ENCODE peak calls at places on chromosomes 3 and 15, in five cellular contexts. S, E, J, Q and X are unnamed samples.

GRCh38 chr3:148937477-148937876 is 53.9 kb upstream of the GYG1 start:
- DNase-seq in S (no peak), E (no peak), J (no peak), Q (no peak), X (no peak)

GRCh38 chr3:13473020-13473419 is 7.1 kb upstream of the HDAC11 start:
- DNase-seq in S (no peak), E (no peak), J (no peak), Q (no peak), X (no peak)

GRCh38 chr3:141292346-141293058 is 60.9 kb downstream of the PXYLP1 start:
- DNase-seq in S (no peak), E (no peak), J (no peak), Q (no peak), X (no peak)

GRCh38 chr15:80176443-80176842 is 23.6 kb downstream of the FAH start:
- DNase-seq in S (no peak), E (no peak), J (no peak), Q (no peak), X (no peak)

GRCh38 chr15:26736502-26737248 is 36.2 kb downstream of the GABRB3 start:
- DNase-seq in S (no peak), E (no peak), J (no peak), Q (no peak), X (no peak)

GRCh38 chr15:67138946-67139855 is 73.8 kb downstream of the SMAD3 start:
- DNase-seq in S (peak), E (no peak), J (no peak), Q (no peak), X (no peak)

GRCh38 chr15:72787521-72787920 is 4.0 kb upstream of the ADPGK start:
- DNase-seq in S (no peak), E (no peak), J (no peak), Q (no peak), X (no peak)

GRCh38 chr3:139198929-139199328 is 144.9 kb upstream of the MRPS22 start:
- DNase-seq in S (no peak), E (no peak), J (no peak), Q (no peak), X (no peak)

GRCh38 chr15:72911658-72912057 is 128.1 kb upstream of the ADPGK start:
- DNase-seq in S (no peak), E (no peak), J (no peak), Q (no peak), X (no peak)

GRCh38 chr15:67836477-67836876 is 3.4 kb downstream of the RNU6-1 start:
- DNase-seq in S (no peak), E (no peak), J (peak), Q (peak), X (no peak)

GRCh38 chr3:13080591-13080990 is 7.4 kb upstream of the IQSEC1 start:
- DNase-seq in S (no peak), E (no peak), J (no peak), Q (no peak), X (no peak)

GRCh38 chr3:113769551-113769950 is 22.7 kb downstream of the ATP6V1A start:
- DNase-seq in S (no peak), E (no peak), J (no peak), Q (peak), X (no peak)

GRCh38 chr3:45816544-45816943 is 20.2 kb upstream of the SLC6A20 start:
- DNase-seq in S (no peak), E (no peak), J (peak), Q (no peak), X (no peak)

GRCh38 chr15:78429477-78429876 is 8.5 kb upstream of the IREB2 start:
- DNase-seq in S (no peak), E (no peak), J (no peak), Q (no peak), X (no peak)

GRCh38 chr15:41561777-41562145 is 2.7 kb downstream of the TYRO3 start:
- DNase-seq in S (no peak), E (no peak), J (peak), Q (no peak), X (no peak)
- TF ChIP-seq CTCF in S (no peak), E (no peak), J (peak), Q (peak), X (no peak)

GRCh38 chr15:89103481-89104171 is 15.4 kb downstream of the ABHD2 start:
- DNase-seq in S (no peak), E (no peak), J (no peak), Q (no peak), X (no peak)

GRCh38 chr15:89101302-89102191 is 13.3 kb downstream of the ABHD2 start:
- DNase-seq in S (peak), E (peak), J (peak), Q (no peak), X (peak)

GRCh38 chr15:89105147-89105546 is 16.9 kb downstream of the ABHD2 start:
- DNase-seq in S (no peak), E (peak), J (peak), Q (no peak), X (peak)

GRCh38 chr15:89106200-89106599 is 17.9 kb downstream of the ABHD2 start:
- DNase-seq in S (no peak), E (no peak), J (no peak), Q (no peak), X (no peak)

GRCh38 chr15:89104172-89104564 is 15.9 kb downstream of the ABHD2 start:
- DNase-seq in S (no peak), E (no peak), J (peak), Q (no peak), X (no peak)
- H3K4me3 ChIP-seq in S (no peak), E (no peak), J (no peak), Q (no peak), X (no peak)

GRCh38 chr3:37458162-37458895 is 283.9 kb upstream of the LRRFIP2 start:
- DNase-seq in S (no peak), E (no peak), J (peak), Q (no peak), X (no peak)

GRCh38 chr3:37456791-37457190 is 282.4 kb upstream of the LRRFIP2 start:
- DNase-seq in S (no peak), E (no peak), J (no peak), Q (no peak), X (no peak)

GRCh38 chr3:37457392-37458065 is 283.1 kb upstream of the LRRFIP2 start:
- DNase-seq in S (no peak), E (no peak), J (no peak), Q (no peak), X (no peak)

GRCh38 chr3:37456270-37456708 is 281.9 kb upstream of the LRRFIP2 start:
- DNase-seq in S (no peak), E (no peak), J (peak), Q (no peak), X (no peak)

GRCh38 chr3:37453393-37454391 is 279.3 kb upstream of the LRRFIP2 start:
- DNase-seq in S (peak), E (no peak), J (peak), Q (no peak), X (no peak)
- TF ChIP-seq CTCF in S (no peak), E (no peak), J (peak), Q (no peak), X (no peak)

DNA sequence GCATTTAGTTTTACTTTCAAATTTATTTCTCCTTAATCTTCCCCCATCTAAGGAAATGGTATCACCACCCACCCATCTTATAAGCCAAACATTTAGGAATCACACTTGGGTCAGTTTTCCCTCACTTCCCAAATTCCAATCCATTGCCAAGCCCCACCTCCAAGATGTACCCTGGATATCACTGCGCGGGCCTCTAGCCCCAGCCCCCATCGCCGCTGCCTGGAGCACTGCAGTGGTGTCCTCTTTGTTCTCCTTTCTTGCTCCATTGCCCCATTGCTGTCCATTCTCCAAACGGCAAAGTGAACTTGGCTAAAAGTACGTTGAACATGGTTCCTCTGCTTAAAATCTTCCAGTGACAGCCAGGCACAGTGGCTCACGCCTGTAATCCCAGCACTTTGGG is 267.8 kb downstream of the SHOX2 start:
- DNase-seq in S (no peak), E (no peak), J (no peak), Q (no peak), X (no peak)
- H3K4me3 ChIP-seq in S (no peak), E (no peak), J (no peak), Q (no peak), X (no peak)